ENCODE peak calls at places on chromosomes 13 and 19, in ten cellular contexts. N is gastrocnemius medialis, K is H54, O is transverse colon, W is lower leg skin, S is A549, T is upper lobe of left lung, L is spleen, Z is endothelial cell of umbilical vein, G is vagina. M is an unnamed sample.

GRCh38 chr13:99383511-99383921 is 76.3 kb upstream of the GPR183 start:
- DNase-seq in N (no peak), K (no peak), O (no peak), W (peak), S (no peak), T (no peak), L (no peak), Z (no peak), G (peak), M (no peak)

GRCh38 chr13:112762690-112763080 is 72.8 kb downstream of the ATP11A start:
- DNase-seq in N (no peak), K (no peak), O (no peak), W (no peak), S (no peak), T (peak), L (peak), Z (no peak), G (no peak), M (no peak)

GRCh38 chr19:51810228-51810627 is 15.3 kb downstream of the FPR3 start:
- DNase-seq in N (no peak), K (no peak), O (no peak), W (no peak), S (peak), T (no peak), L (no peak), Z (no peak), G (no peak), M (no peak)

GRCh38 chr19:881385-882071 is 11.5 kb downstream of the MED16 start:
- DNase-seq in N (no peak), K (no peak), O (no peak), W (no peak), S (no peak), T (peak), L (no peak), Z (no peak), G (no peak), M (no peak)

GRCh38 chr13:79525458-79525857 is 44.5 kb downstream of the NDFIP2 start:
- DNase-seq in N (no peak), K (no peak), O (no peak), W (no peak), S (no peak), T (no peak), L (no peak), Z (peak), G (no peak), M (no peak)

GRCh38 chr19:45404557-45405434 is at the start of gene PPP1R13L:
- DNase-seq in N (peak), K (peak), O (peak), W (peak), S (peak), T (peak), L (peak), Z (peak), G (no peak), M (no peak)

GRCh38 chr13:113245858-113246791 is 36.7 kb downstream of the CUL4A start:
- DNase-seq in N (no peak), K (no peak), O (no peak), W (no peak), S (peak), T (no peak), L (no peak), Z (no peak), G (no peak), M (peak)

GRCh38 chr19:23436944-23437343 is 41.7 kb upstream of the ZNF91 start:
- DNase-seq in N (no peak), K (no peak), O (no peak), W (no peak), S (peak), T (no peak), L (no peak), Z (no peak), G (no peak), M (peak)

GRCh38 chr13:102400619-102401125 is 1.2 kb downstream of the FGF14 start:
- DNase-seq in N (no peak), K (no peak), O (no peak), W (no peak), S (no peak), T (peak), L (peak), Z (no peak), G (no peak), M (no peak)

GRCh38 chr19:51076602-51077213 is 6.0 kb downstream of the KLK14 start:
- DNase-seq in N (no peak), K (no peak), O (no peak), W (peak), S (no peak), T (no peak), L (no peak), Z (no peak), G (no peak), M (no peak)

GRCh38 chr19:31715249-31715944 is 366.2 kb upstream of the TSHZ3 start:
- DNase-seq in N (no peak), K (no peak), O (no peak), W (no peak), S (no peak), T (peak), L (no peak), Z (no peak), G (no peak), M (no peak)

GRCh38 chr19:35716985-35717664 is 678 bp upstream of the KMT2B start:
- DNase-seq in N (peak), K (peak), O (peak), W (peak), S (peak), T (peak), L (peak), Z (peak), G (no peak), M (peak)
- TF ChIP-seq POLR2A in N (peak), K (peak), O (peak), W (no peak), S (peak), T (peak), L (no peak), Z (no peak), G (peak), M (no peak)

DNA sequence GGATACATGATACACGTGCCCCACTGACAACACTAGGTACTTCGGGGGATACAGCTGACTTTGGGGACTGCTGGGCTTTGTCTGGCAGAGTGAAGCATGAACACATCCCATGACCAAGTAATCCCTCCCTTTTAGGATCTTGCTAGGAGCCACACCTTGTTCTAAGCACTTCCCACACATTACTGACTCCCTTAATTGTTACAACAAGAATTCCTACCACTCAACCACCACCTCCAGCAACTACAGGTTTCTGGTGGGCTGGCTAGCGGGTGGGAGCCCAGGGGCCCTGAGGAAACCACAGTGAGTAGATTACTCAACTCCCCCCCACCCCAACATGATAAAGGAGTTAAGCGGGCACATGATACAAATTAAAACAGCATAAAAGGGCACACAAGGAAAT is 7.2 kb upstream of the SLC35E1 start:
- DNase-seq in N (no peak), K (no peak), O (no peak), W (no peak), S (no peak), T (no peak), L (no peak), Z (no peak), G (no peak), M (no peak)
- TF ChIP-seq POLR2A in N (no peak), K (no peak), O (no peak), W (no peak), S (no peak), T (no peak), L (no peak), Z (no peak), G (no peak), M (no peak)

GRCh38 chr19:6393074-6393981 is at the start of gene GTF2F1:
- DNase-seq in N (peak), K (peak), O (peak), W (peak), S (peak), T (peak), L (peak), Z (peak), G (no peak), M (peak)
- TF ChIP-seq POLR2A in N (peak), K (peak), O (peak), W (no peak), S (peak), T (peak), L (no peak), Z (peak), G (no peak), M (peak)

GRCh38 chr19:18340237-18340989 is at the start of gene PGPEP1:
- DNase-seq in N (peak), K (peak), O (peak), W (no peak), S (peak), T (peak), L (peak), Z (peak), G (no peak), M (peak)
- TF ChIP-seq POLR2A in N (peak), K (peak), O (peak), W (no peak), S (no peak), T (peak), L (no peak), Z (peak), G (peak), M (peak)

M was measured in erythroblast.